ENCODE peak calls at places on chromosomes 7 and 10, in nine cellular contexts. One of them, this sample, is unnamed.

GRCh38 chr10:30752481-30752881 is 122.9 kb upstream of the LYZL2 start:
- DNase-seq in sciatic nerve: peak
- DNase-seq in D341Med: no peak
- DNase-seq in spleen: no peak
- DNase-seq in mesothelial cell of epicardium: no peak
- DNase-seq in brain microvascular endothelial cell: no peak
- DNase-seq in GOT3: no peak
- DNase-seq in CD8-positive, alpha-beta memory T cell: no peak
- DNase-seq in RCC 7860: no peak
- DNase-seq in this sample: no peak

GRCh38 chr7:95798401-95798930 is 26.1 kb downstream of the DYNC1I1 start:
- DNase-seq in sciatic nerve: no peak
- DNase-seq in D341Med: no peak
- DNase-seq in spleen: no peak
- DNase-seq in mesothelial cell of epicardium: no peak
- DNase-seq in brain microvascular endothelial cell: peak
- DNase-seq in GOT3: no peak
- DNase-seq in CD8-positive, alpha-beta memory T cell: no peak
- DNase-seq in RCC 7860: no peak
- DNase-seq in this sample: no peak

GRCh38 chr10:6699336-6699735 is 119.3 kb upstream of the PRKCQ start:
- DNase-seq in sciatic nerve: no peak
- DNase-seq in D341Med: no peak
- DNase-seq in spleen: no peak
- DNase-seq in mesothelial cell of epicardium: no peak
- DNase-seq in brain microvascular endothelial cell: no peak
- DNase-seq in GOT3: no peak
- DNase-seq in CD8-positive, alpha-beta memory T cell: no peak
- DNase-seq in RCC 7860: no peak
- DNase-seq in this sample: no peak

GRCh38 chr7:30743371-30744074 is 8.4 kb upstream of the INMT start:
- DNase-seq in sciatic nerve: no peak
- DNase-seq in D341Med: no peak
- DNase-seq in spleen: no peak
- DNase-seq in mesothelial cell of epicardium: no peak
- DNase-seq in brain microvascular endothelial cell: peak
- DNase-seq in GOT3: no peak
- DNase-seq in CD8-positive, alpha-beta memory T cell: no peak
- DNase-seq in RCC 7860: no peak
- DNase-seq in this sample: no peak

GRCh38 chr10:96124230-96125141 is 5.6 kb upstream of the ZNF518A start:
- DNase-seq in sciatic nerve: no peak
- DNase-seq in D341Med: no peak
- DNase-seq in spleen: peak
- DNase-seq in mesothelial cell of epicardium: no peak
- DNase-seq in brain microvascular endothelial cell: peak
- DNase-seq in GOT3: no peak
- DNase-seq in CD8-positive, alpha-beta memory T cell: no peak
- DNase-seq in RCC 7860: no peak
- DNase-seq in this sample: no peak

GRCh38 chr10:42367532-42368230 is 270.7 kb downstream of the ZNF33B start:
- DNase-seq in sciatic nerve: peak
- DNase-seq in D341Med: peak
- DNase-seq in spleen: peak
- DNase-seq in mesothelial cell of epicardium: no peak
- DNase-seq in brain microvascular endothelial cell: peak
- DNase-seq in GOT3: no peak
- DNase-seq in CD8-positive, alpha-beta memory T cell: no peak
- DNase-seq in RCC 7860: peak
- DNase-seq in this sample: peak

GRCh38 chr7:154571772-154572171 is 431.2 kb downstream of the PAXIP1 start:
- DNase-seq in sciatic nerve: no peak
- DNase-seq in D341Med: no peak
- DNase-seq in spleen: no peak
- DNase-seq in mesothelial cell of epicardium: no peak
- DNase-seq in brain microvascular endothelial cell: no peak
- DNase-seq in GOT3: no peak
- DNase-seq in CD8-positive, alpha-beta memory T cell: no peak
- DNase-seq in RCC 7860: no peak
- DNase-seq in this sample: no peak

GRCh38 chr7:20220824-20221547 is 3.8 kb upstream of the MACC1 start:
- DNase-seq in sciatic nerve: no peak
- DNase-seq in D341Med: no peak
- DNase-seq in spleen: no peak
- DNase-seq in mesothelial cell of epicardium: no peak
- DNase-seq in brain microvascular endothelial cell: peak
- DNase-seq in GOT3: peak
- DNase-seq in CD8-positive, alpha-beta memory T cell: no peak
- DNase-seq in RCC 7860: peak
- DNase-seq in this sample: no peak

GRCh38 chr10:784759-785538 is 95.5 kb upstream of the DIP2C start:
- DNase-seq in sciatic nerve: no peak
- DNase-seq in D341Med: peak
- DNase-seq in spleen: peak
- DNase-seq in mesothelial cell of epicardium: peak
- DNase-seq in brain microvascular endothelial cell: peak
- DNase-seq in GOT3: no peak
- DNase-seq in CD8-positive, alpha-beta memory T cell: no peak
- DNase-seq in RCC 7860: peak
- DNase-seq in this sample: peak

GRCh38 chr7:157412491-157413180 is 75.8 kb downstream of the DNAJB6 start:
- DNase-seq in sciatic nerve: no peak
- DNase-seq in D341Med: peak
- DNase-seq in spleen: peak
- DNase-seq in mesothelial cell of epicardium: no peak
- DNase-seq in brain microvascular endothelial cell: no peak
- DNase-seq in GOT3: no peak
- DNase-seq in CD8-positive, alpha-beta memory T cell: no peak
- DNase-seq in RCC 7860: no peak
- DNase-seq in this sample: no peak

GRCh38 chr7:87628780-87629569 is 777 bp downstream of the RUNDC3B start:
- DNase-seq in sciatic nerve: peak
- DNase-seq in D341Med: peak
- DNase-seq in spleen: peak
- DNase-seq in mesothelial cell of epicardium: peak
- DNase-seq in brain microvascular endothelial cell: no peak
- DNase-seq in GOT3: no peak
- DNase-seq in CD8-positive, alpha-beta memory T cell: peak
- DNase-seq in RCC 7860: no peak
- DNase-seq in this sample: no peak